ENCODE peak calls at places on chromosomes 11 and 22, in four cellular contexts. One of them, this sample, is unnamed.
A peak's percentile ranks its signal among the peaks of the same experiment; 100 is the strongest.

GRCh38 chr11:58286249-58286648 is 18.2 kb upstream of the OR10W1 start:
- DNase-seq in Panc1: peak; percentile 15
- DNase-seq in neural progenitor cell: peak; percentile 59
- DNase-seq in right atrium auricular region: no peak
- DNase-seq in this sample: peak; percentile 16

GRCh38 chr22:38761202-38762162 is 5.7 kb upstream of the SUN2 start:
- DNase-seq in neural progenitor cell: no peak
- DNase-seq in Panc1: no peak
- DNase-seq in right atrium auricular region: no peak
- DNase-seq in this sample: no peak

GRCh38 chr11:64524534-64525042 is 66.4 kb upstream of the SLC22A12 start:
- DNase-seq in neural progenitor cell: no peak
- DNase-seq in right atrium auricular region: no peak
- DNase-seq in Panc1: no peak
- DNase-seq in this sample: no peak

GRCh38 chr22:35835998-35836691 is 118.5 kb downstream of the APOL5 start:
- DNase-seq in Panc1: no peak
- DNase-seq in neural progenitor cell: peak; percentile 75
- DNase-seq in right atrium auricular region: peak; percentile 66
- DNase-seq in this sample: peak; percentile 52

GRCh38 chr22:41947181-41948080 is 479 bp upstream of the CENPM start:
- DNase-seq in neural progenitor cell: no peak
- DNase-seq in right atrium auricular region: no peak
- DNase-seq in Panc1: no peak
- DNase-seq in this sample: no peak

GRCh38 chr11:30815619-30816018 is 229.5 kb upstream of the MPPED2 start:
- DNase-seq in Panc1: no peak
- DNase-seq in right atrium auricular region: no peak
- DNase-seq in neural progenitor cell: no peak
- DNase-seq in this sample: no peak

GRCh38 chr11:57248780-57249383 is 11.8 kb upstream of the APLNR start:
- DNase-seq in Panc1: peak; percentile 33
- DNase-seq in right atrium auricular region: peak; percentile 84
- DNase-seq in neural progenitor cell: peak; percentile 89
- DNase-seq in this sample: peak; percentile 32

GRCh38 chr22:35457729-35458546 is 58.0 kb downstream of the MCM5 start:
- DNase-seq in Panc1: no peak
- DNase-seq in right atrium auricular region: no peak
- DNase-seq in neural progenitor cell: no peak
- DNase-seq in this sample: no peak

GRCh38 chr11:75891947-75892739 is 77.1 kb downstream of the UVRAG start:
- DNase-seq in Panc1: no peak
- DNase-seq in right atrium auricular region: no peak
- DNase-seq in neural progenitor cell: no peak
- DNase-seq in this sample: no peak

GRCh38 chr11:14376920-14377319 is 17.9 kb upstream of the RRAS2 start:
- DNase-seq in right atrium auricular region: no peak
- DNase-seq in Panc1: no peak
- DNase-seq in neural progenitor cell: no peak
- DNase-seq in this sample: no peak

GRCh38 chr22:22599248-22599647 is 40.2 kb upstream of the PRAME start:
- DNase-seq in Panc1: no peak
- DNase-seq in neural progenitor cell: no peak
- DNase-seq in right atrium auricular region: no peak
- DNase-seq in this sample: no peak

GRCh38 chr11:105035262-105035620 is 297 bp upstream of the CASP1 start:
- DNase-seq in Panc1: no peak
- DNase-seq in neural progenitor cell: no peak
- DNase-seq in right atrium auricular region: no peak
- DNase-seq in this sample: no peak

DNA sequence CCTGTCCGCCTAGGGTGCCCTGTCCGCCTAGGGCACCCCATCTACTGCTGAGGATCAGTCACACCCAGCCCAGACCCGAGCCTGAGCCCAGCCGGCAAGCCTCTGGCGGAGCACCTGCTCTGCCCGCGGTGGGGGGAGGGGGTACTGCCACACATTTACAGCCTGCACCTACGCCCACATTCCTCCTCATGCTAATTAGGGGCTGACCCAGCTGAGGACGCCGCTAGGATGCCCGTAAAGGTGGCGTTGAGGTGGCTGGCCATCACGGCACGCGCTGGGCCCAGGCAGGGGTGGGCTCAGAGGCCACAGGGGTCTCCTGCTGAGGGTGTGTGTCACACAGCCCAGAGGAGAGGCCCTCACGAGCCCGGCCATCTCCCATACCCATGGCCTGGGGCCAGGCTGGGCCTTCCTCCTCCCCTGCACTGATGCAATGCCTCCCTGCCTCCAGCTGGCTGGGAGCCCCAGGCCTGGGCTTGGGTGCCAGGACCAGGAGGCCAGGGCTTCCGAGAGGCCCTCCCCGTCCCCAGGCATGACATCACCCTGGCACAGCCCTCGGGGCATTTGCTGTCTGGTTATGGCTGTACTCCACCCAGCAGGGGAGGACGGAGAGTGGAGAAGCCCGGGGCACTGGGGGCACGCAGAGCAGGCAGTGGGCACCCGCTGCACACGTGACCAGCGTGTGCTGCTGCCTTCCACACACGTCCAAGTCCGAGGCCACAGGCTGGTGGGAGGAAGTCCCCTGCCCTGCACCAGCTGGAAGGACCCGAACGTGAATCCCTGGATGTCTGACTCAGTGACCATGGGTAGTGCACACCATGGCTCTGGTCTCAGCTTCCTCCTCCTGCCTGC is 12.7 kb downstream of the DUSP8 start:
- DNase-seq in Panc1: peak; percentile 50
- DNase-seq in right atrium auricular region: peak; percentile 93
- DNase-seq in neural progenitor cell: peak; percentile 63
- DNase-seq in this sample: no peak
- H3K27me3 ChIP-seq in Panc1: no peaks in the 10 kb centered on the region
- H3K27me3 ChIP-seq in right atrium auricular region: no peaks in the 10 kb centered on the region
- H3K27me3 ChIP-seq in neural progenitor cell: peaks cover 60% of the 10 kb centered on the region
- H3K27me3 ChIP-seq in this sample: no peaks in the 10 kb centered on the region

GRCh38 chr11:86740628-86741488 is 59.5 kb upstream of the PRSS23 start:
- DNase-seq in Panc1: peak; percentile 97
- DNase-seq in right atrium auricular region: peak; percentile 85
- DNase-seq in neural progenitor cell: peak; percentile 11
- DNase-seq in this sample: peak; percentile 88

GRCh38 chr11:86745571-86745970 is 54.8 kb upstream of the PRSS23 start:
- DNase-seq in right atrium auricular region: no peak
- DNase-seq in neural progenitor cell: no peak
- DNase-seq in Panc1: no peak
- DNase-seq in this sample: no peak

GRCh38 chr11:86742436-86742805 is 57.9 kb upstream of the PRSS23 start:
- DNase-seq in neural progenitor cell: no peak
- DNase-seq in Panc1: no peak
- DNase-seq in right atrium auricular region: no peak
- DNase-seq in this sample: no peak

GRCh38 chr11:86741489-86742435 is 58.6 kb upstream of the PRSS23 start:
- DNase-seq in right atrium auricular region: no peak
- DNase-seq in Panc1: peak; percentile 89
- DNase-seq in neural progenitor cell: no peak
- DNase-seq in this sample: no peak

DNA sequence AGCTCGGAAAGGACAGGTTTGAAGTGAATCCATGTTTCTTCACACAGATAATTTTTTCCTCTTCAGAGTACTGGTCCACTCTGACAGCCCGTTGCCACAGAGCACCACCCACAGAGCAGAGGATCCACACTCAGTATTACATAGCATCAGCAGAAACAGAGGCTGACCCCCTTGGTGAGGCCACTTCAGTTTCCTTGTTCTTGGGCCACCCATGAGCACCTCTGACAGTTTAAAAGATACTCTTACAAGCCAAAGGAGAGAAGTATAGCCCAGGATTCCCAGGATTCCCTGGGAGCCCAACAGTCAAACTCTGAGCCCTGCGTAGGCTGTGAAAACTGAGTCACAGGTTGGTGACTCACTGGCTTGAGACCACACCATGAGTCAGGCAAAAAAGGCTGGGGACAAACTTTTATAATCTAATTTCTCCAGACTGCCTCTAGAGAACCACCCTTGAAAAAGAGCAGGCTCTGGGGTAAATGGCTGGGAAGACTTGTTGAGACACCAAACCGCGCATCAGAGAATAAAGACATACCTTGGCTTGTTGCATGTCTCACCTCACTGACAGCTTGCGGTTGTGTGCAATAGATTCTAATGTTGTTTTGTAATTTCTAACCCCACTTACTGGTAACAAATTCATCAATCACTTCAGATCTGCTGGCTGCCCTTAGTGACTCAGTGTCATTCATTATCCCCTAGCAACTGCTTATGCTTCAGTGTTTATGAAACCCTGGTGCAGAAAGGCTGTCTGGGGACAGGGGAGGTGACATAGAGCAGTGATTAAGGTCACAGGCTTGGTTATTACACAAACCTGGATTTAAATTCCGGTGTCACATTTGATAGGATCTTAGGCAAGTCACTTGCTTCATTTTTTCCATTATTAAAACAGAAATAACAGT is 56.9 kb upstream of the PRSS23 start:
- DNase-seq in neural progenitor cell: no peak
- DNase-seq in right atrium auricular region: peak; percentile 88
- DNase-seq in Panc1: peak; percentile 97
- DNase-seq in this sample: peak; percentile 91
- H3K27ac ChIP-seq in neural progenitor cell: no peak overlapping the region
- H3K27ac ChIP-seq in right atrium auricular region: peak overlapping the region; percentile 79
- H3K27ac ChIP-seq in Panc1: peak overlapping the region; percentile 99
- H3K27ac ChIP-seq in this sample: peak overlapping the region; percentile 90

GRCh38 chr11:111359223-111360149 is 19.6 kb downstream of the POU2AF1 start:
- DNase-seq in Panc1: no peak
- DNase-seq in right atrium auricular region: no peak
- DNase-seq in neural progenitor cell: no peak
- DNase-seq in this sample: no peak
- TF ChIP-seq CTCF in Panc1: peak; percentile 36
- TF ChIP-seq CTCF in right atrium auricular region: no peak
- TF ChIP-seq CTCF in neural progenitor cell: no peak
- TF ChIP-seq CTCF in this sample: no peak

DNA sequence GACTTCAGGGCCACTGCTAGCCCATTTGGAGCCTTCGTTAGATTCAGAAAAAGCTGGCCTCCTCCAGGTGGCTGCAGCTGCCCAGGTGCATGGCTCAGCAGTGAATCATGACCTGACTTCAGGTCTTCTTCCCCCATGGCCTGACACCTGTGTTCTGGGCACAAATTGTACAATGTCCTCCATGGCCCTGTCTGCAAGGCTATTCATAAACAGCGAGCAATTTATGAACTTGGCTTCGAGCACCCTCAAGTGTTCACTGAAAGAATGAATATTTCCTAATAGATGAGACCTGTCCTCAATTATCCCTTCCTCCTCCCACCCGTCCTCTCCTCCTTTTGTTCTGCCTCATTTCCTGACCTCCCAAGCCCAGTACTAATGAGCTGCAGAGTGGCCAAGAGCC is 12.2 kb upstream of the VPS37C start:
- DNase-seq in Panc1: no peak
- DNase-seq in right atrium auricular region: no peak
- DNase-seq in neural progenitor cell: no peak
- DNase-seq in this sample: no peak
- H3K27me3 ChIP-seq in Panc1: peaks cover 4% of the 10 kb centered on the region
- H3K27me3 ChIP-seq in right atrium auricular region: no peaks in the 10 kb centered on the region
- H3K27me3 ChIP-seq in neural progenitor cell: no peaks in the 10 kb centered on the region
- H3K27me3 ChIP-seq in this sample: peaks cover 53% of the 10 kb centered on the region

GRCh38 chr11:36229091-36229490 is 60.1 kb downstream of the COMMD9 start:
- DNase-seq in Panc1: no peak
- DNase-seq in right atrium auricular region: no peak
- DNase-seq in neural progenitor cell: no peak
- DNase-seq in this sample: no peak

GRCh38 chr11:36233226-36233625 is 56.0 kb downstream of the COMMD9 start:
- DNase-seq in neural progenitor cell: no peak
- DNase-seq in right atrium auricular region: no peak
- DNase-seq in Panc1: no peak
- DNase-seq in this sample: no peak

GRCh38 chr11:36228689-36229088 is 60.5 kb downstream of the COMMD9 start:
- DNase-seq in right atrium auricular region: no peak
- DNase-seq in neural progenitor cell: no peak
- DNase-seq in Panc1: no peak
- DNase-seq in this sample: no peak

GRCh38 chr11:36234825-36235224 is 54.4 kb downstream of the COMMD9 start:
- DNase-seq in neural progenitor cell: no peak
- DNase-seq in Panc1: no peak
- DNase-seq in right atrium auricular region: no peak
- DNase-seq in this sample: no peak

DNA sequence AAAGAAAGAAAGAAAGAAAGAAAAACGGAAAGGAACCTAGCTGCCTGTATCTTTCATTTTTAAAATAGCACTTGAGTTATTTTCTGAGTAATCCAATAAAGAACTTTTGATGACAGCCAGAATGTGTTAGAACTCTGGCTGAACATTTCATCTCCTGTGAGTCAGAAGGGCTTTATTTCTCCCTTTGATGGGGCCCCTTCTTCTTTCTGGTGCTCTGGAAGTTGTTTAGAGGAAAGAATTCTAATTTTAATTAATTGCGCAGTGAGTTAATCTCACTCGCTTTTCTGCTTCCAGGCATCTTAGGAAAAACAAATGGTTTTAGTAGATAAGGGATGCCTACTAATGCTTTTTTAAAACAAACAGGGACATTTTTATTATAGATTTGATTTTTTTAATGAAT is 57.9 kb downstream of the COMMD9 start:
- DNase-seq in right atrium auricular region: no peak
- DNase-seq in neural progenitor cell: no peak
- DNase-seq in Panc1: no peak
- DNase-seq in this sample: no peak
- H3K27ac ChIP-seq in right atrium auricular region: no peak overlapping the region
- H3K27ac ChIP-seq in neural progenitor cell: peak overlapping the region; percentile 31
- H3K27ac ChIP-seq in Panc1: no peak overlapping the region
- H3K27ac ChIP-seq in this sample: no peak overlapping the region

GRCh38 chr22:43881091-43882061 is 10.4 kb downstream of the PNPLA5 start:
- DNase-seq in right atrium auricular region: no peak
- DNase-seq in Panc1: no peak
- DNase-seq in neural progenitor cell: no peak
- DNase-seq in this sample: no peak

GRCh38 chr22:43884600-43885318 is 7.1 kb downstream of the PNPLA5 start:
- DNase-seq in Panc1: peak; percentile 20
- DNase-seq in right atrium auricular region: peak; percentile 67
- DNase-seq in neural progenitor cell: peak; percentile 77
- DNase-seq in this sample: no peak

GRCh38 chr22:43883719-43884415 is 7.9 kb downstream of the PNPLA5 start:
- DNase-seq in Panc1: no peak
- DNase-seq in neural progenitor cell: no peak
- DNase-seq in right atrium auricular region: no peak
- DNase-seq in this sample: no peak

GRCh38 chr22:43882122-43882767 is 9.6 kb downstream of the PNPLA5 start:
- DNase-seq in neural progenitor cell: no peak
- DNase-seq in right atrium auricular region: no peak
- DNase-seq in Panc1: no peak
- DNase-seq in this sample: no peak

DNA sequence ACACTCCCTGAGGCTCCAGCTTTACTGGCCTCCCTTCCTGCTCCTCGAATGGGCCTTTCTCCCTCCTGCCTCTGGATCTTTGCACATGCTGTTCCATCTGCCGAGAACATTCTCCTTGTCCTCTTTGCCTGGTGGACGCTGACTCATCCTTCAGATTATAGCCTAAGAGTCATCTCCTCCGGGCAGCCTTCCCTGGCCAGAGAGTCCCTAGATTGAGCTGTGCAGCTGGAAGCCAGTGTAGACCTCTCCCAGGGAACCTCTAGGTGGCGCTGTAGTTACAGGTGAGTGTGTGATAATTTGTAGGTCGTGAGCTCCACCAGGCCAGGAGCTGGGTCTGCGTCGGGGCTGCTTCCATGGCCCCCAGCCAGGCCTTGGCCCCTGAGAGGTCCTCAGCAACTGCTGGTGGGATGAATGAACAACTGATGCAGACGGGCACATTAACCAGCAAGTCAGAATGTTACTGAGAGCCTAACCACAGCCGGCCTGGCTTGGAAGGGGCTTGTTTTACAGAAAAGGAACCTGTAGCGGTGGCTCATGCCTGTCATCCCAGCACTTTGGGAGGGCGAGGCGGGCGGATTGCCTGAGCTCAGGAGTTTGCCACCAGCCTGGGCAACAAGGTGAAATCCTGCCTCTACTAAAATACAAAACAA is 8.7 kb downstream of the PNPLA5 start:
- DNase-seq in right atrium auricular region: no peak
- DNase-seq in neural progenitor cell: peak; percentile 90
- DNase-seq in Panc1: peak; percentile 41
- DNase-seq in this sample: no peak
- TF ChIP-seq CTCF in right atrium auricular region: no peak
- TF ChIP-seq CTCF in neural progenitor cell: peak; percentile 89
- TF ChIP-seq CTCF in Panc1: peak; percentile 85
- TF ChIP-seq CTCF in this sample: peak; percentile 52